ENCODE peak calls at places on chromosome 19, in seven cellular contexts. X, M, N, H, Y, D and B are unnamed samples.

GRCh38 chr19:35629332-35629633 is 447 bp downstream of the RBM42 start:
- DNase-seq in D (no peak), Y (no peak), M (no peak), X (no peak), H (no peak), N (no peak), B (no peak)

GRCh38 chr19:38731654-38732301 is 12.5 kb downstream of the CAPN12 start:
- DNase-seq in N (no peak), M (no peak), Y (no peak), H (no peak), D (no peak), X (no peak), B (no peak)

GRCh38 chr19:3239367-3239766 is 14.9 kb downstream of the CELF5 start:
- DNase-seq in M (no peak), X (no peak), D (no peak), N (no peak), H (no peak), Y (no peak), B (no peak)

GRCh38 chr19:6590458-6591319 is at the start of gene CD70:
- DNase-seq in Y (peak), H (peak), D (no peak), M (no peak), X (no peak), N (peak), B (no peak)

GRCh38 chr19:6056801-6057650 is 53.3 kb downstream of the RFX2 start:
- DNase-seq in H (peak), D (no peak), N (no peak), M (peak), X (peak), Y (no peak), B (peak)

GRCh38 chr19:55305491-55305890 is 19.6 kb downstream of the TMEM150B start:
- DNase-seq in X (peak), M (no peak), H (no peak), N (peak), Y (peak), D (no peak), B (no peak)

GRCh38 chr19:32465176-32465575 is 59.6 kb downstream of the DPY19L3 start:
- DNase-seq in H (no peak), N (no peak), X (no peak), M (no peak), Y (no peak), D (no peak), B (no peak)

GRCh38 chr19:15623711-15624318 is 8.8 kb downstream of the CYP4F8 start:
- DNase-seq in X (no peak), M (no peak), D (no peak), N (no peak), Y (peak), H (peak), B (no peak)

GRCh38 chr19:33459691-33460090 is 61.9 kb downstream of the PEPD start:
- DNase-seq in H (peak), X (no peak), Y (no peak), M (no peak), N (no peak), D (no peak), B (no peak)

GRCh38 chr19:46878613-46879375 is 18.0 kb downstream of the ARHGAP35 start:
- DNase-seq in H (no peak), N (no peak), X (peak), M (peak), Y (no peak), D (no peak), B (no peak)

GRCh38 chr19:40799558-40800338 is 757 bp downstream of the EGLN2 start:
- DNase-seq in H (peak), X (peak), Y (peak), N (peak), D (no peak), M (no peak), B (no peak)

GRCh38 chr19:40933025-40933424 is 51.0 kb upstream of the CYP2A7 start:
- DNase-seq in H (no peak), M (no peak), N (no peak), D (no peak), Y (peak), X (peak), B (no peak)

GRCh38 chr19:28466107-28467045 is 746.6 kb downstream of the UQCRFS1 start:
- DNase-seq in Y (peak), N (peak), D (no peak), M (no peak), H (peak), X (peak), B (peak)

GRCh38 chr19:19010551-19010950 is 22.8 kb downstream of the SUGP2 start:
- DNase-seq in N (no peak), Y (no peak), D (no peak), M (no peak), H (no peak), X (no peak), B (no peak)

GRCh38 chr19:38274734-38275133 is 10.4 kb downstream of the SPINT2 start:
- DNase-seq in M (no peak), Y (no peak), X (no peak), N (no peak), H (no peak), D (no peak), B (no peak)

GRCh38 chr19:10892256-10892655 is 20.9 kb downstream of the CARM1 start:
- DNase-seq in N (no peak), D (no peak), H (no peak), M (no peak), X (no peak), Y (no peak), B (no peak)

GRCh38 chr19:29415507-29415906 is 110.3 kb upstream of the VSTM2B start:
- DNase-seq in D (no peak), N (no peak), H (no peak), Y (peak), M (no peak), X (no peak), B (no peak)

GRCh38 chr19:54517483-54517882 is 14.9 kb downstream of the LAIR2 start:
- DNase-seq in X (peak), M (no peak), D (no peak), Y (peak), H (no peak), N (no peak), B (no peak)

GRCh38 chr19:58406818-58407657 is 1.4 kb upstream of the ZNF584 start:
- DNase-seq in Y (no peak), M (no peak), N (no peak), X (no peak), H (no peak), D (no peak), B (no peak)
- TF ChIP-seq CTCF in Y (no peak), M (peak), N (peak), X (peak), H (no peak), D (no peak), B (no peak)

GRCh38 chr19:51904331-51905165 is at the start of gene ZNF649:
- DNase-seq in Y (peak), H (peak), N (peak), D (peak), M (peak), X (peak), B (peak)
- TF ChIP-seq CTCF in Y (no peak), H (no peak), N (no peak), D (no peak), M (peak), X (peak), B (no peak)

GRCh38 chr19:23393121-23393520 is 2.1 kb downstream of the ZNF91 start:
- DNase-seq in H (no peak), M (no peak), X (no peak), D (no peak), N (no peak), Y (no peak), B (no peak)
- TF ChIP-seq CTCF in H (no peak), M (no peak), X (no peak), D (no peak), N (no peak), Y (no peak), B (no peak)

GRCh38 chr19:41959056-41960053 is at the start of gene RABAC1:
- DNase-seq in H (peak), X (peak), M (peak), Y (peak), D (peak), N (peak), B (peak)
- TF ChIP-seq CTCF in H (no peak), X (peak), M (peak), Y (no peak), D (no peak), N (peak), B (no peak)

DNA sequence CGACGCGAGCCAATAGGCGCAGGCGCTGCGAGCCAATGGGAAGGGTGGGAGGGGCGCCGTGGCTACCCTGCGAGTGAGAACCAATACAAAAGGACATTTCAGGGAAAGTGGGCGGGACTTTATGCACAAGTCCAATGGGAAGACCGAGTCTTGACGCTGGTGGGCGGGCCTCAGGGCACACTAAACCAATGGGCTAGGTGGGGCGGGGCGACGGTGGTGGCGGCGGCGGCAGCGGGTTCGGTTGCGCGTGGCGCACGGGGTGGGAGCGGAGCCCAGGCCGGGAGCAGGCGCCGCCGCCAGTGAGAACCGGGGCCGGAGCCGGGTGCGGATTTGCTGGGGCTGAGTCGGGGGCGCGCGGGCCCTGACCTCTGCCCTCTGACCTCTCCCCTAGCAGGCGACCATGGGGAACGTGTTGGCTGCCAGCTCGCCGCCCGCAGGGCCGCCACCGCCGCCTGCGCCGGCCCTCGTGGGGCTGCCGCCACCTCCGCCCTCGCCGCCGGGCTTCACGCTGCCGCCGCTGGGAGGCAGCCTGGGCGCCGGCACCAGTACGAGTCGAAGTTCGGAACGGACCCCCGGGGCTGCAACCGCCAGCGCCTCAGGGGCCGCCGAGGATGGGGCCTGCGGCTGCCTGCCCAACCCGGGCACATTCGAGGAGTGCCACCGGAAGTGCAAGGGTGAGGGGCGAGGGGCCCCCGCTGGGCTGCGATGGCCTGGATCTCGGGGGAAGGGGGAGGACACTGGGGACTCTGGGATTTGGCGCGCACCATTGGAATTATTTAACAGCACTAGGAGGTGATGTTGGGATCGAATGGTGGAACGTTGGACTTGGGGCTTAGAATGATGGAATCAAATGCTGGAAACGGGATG is at the start of gene TOMM40:
- DNase-seq in M (peak), D (peak), H (peak), Y (peak), X (no peak), N (peak), B (peak)
- TF ChIP-seq CTCF in M (peak), D (peak), H (no peak), Y (no peak), X (no peak), N (no peak), B (no peak)

DNA sequence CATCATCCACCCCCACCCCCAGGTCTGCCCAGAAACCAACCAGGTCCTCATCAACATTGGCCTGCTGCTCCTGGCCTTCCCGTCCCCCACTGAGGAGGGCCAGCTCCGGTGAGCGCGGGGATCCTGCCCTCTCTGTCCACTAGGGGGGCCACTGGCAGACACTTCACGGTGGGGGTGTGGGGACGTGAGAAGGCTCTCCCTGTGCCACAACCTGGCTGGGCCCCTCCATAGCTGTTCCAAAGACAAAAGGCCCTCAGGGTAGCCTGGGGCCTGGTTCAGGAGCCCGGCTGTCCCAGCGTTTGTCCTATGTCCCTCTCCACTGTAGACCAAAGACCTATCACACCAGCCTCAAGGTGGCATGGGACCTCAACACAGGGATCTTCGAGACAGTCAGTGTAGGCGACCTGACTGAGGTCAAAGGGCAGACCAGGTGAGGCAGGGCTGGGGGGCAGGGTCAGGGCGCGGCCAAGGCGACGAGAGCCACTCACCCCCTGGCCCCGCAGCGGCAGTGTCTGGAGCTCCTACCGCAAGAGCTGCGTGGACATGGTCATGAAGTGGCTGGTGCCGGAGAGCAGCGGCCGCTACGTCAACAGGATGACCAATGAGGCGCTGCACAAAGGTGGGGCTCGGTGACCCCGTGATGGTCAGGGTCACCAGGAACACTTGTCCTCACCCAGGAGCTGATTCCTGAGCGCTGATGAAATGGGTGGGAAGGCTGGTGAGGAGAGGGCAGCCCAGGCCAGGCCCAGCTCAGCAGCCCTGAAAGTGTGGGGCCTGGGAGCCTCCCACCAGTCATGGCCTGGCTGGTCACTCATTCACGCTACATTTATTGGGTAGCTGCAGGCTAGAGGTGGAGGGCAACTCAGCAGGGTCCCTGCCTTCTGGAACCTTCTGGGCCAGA is 7.9 kb downstream of the DCAF15 start:
- DNase-seq in D (no peak), M (no peak), Y (peak), X (no peak), N (no peak), H (no peak), B (no peak)
- TF ChIP-seq CTCF in D (no peak), M (peak), Y (peak), X (peak), N (peak), H (no peak), B (peak)

DNA sequence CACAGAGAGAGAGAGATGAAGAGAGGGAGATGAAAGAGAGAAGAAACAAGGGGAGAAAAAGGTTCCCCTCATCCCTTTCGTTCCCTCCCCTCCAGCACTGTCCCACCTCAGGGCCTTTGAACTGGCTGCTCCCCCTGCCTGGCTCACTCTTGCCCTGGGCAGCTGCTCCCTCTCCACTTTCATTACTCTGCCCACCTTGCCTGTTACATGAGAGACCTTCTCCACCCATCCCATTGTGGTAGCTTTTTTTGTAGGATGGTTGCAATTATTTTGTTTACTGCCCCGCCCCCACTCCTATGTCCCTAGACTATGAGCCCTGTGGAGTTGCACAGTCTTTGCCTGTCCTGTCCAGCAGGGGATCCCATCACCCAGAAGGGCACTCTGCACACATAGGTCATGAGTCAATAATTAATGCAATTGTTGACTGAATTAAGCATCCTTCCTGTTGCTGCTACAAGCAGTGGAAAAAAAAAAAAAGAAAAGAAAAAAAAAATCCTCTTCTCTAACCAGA is 14.1 kb downstream of the C19orf81 start:
- DNase-seq in X (no peak), M (no peak), Y (no peak), D (no peak), N (no peak), H (no peak), B (no peak)
- TF ChIP-seq CTCF in X (no peak), M (peak), Y (no peak), D (no peak), N (no peak), H (no peak), B (no peak)